ENCODE peak calls at places on chromosomes 3 and 15, in seven cellular contexts. V, X, Y, J, Z, F and B are unnamed samples.

GRCh38 chr3:45497963-45498362 is 96.6 kb upstream of the LIMD1 start:
- DNase-seq in V (no peak), X (no peak), Y (no peak), J (peak; percentile 62), Z (no peak), F (no peak), B (no peak)

GRCh38 chr15:52082197-52083036 is 30.2 kb downstream of the BCL2L10 start:
- DNase-seq in V (no peak), X (no peak), Y (no peak), J (no peak), Z (peak; percentile 68), F (no peak), B (no peak)

GRCh38 chr15:47384316-47384715 is 333.0 kb upstream of the SEMA6D start:
- DNase-seq in V (no peak), X (no peak), Y (no peak), J (no peak), Z (peak; percentile 95), F (no peak), B (peak; percentile 78)

GRCh38 chr3:179066058-179066457 is 5.6 kb downstream of the ZMAT3 start:
- DNase-seq in V (no peak), X (no peak), Y (no peak), J (no peak), Z (no peak), F (no peak), B (no peak)

GRCh38 chr3:138227650-138228049 is 40.5 kb downstream of the ARMC8 start:
- DNase-seq in V (no peak), X (no peak), Y (no peak), J (no peak), Z (peak; percentile 88), F (no peak), B (no peak)

GRCh38 chr3:25064681-25065080 is 363.4 kb upstream of the RARB start:
- DNase-seq in V (no peak), X (no peak), Y (no peak), J (no peak), Z (no peak), F (no peak), B (no peak)

GRCh38 chr3:190229632-190230424 is 92.4 kb downstream of the CLDN1 start:
- DNase-seq in V (no peak), X (no peak), Y (no peak), J (no peak), Z (peak; percentile 78), F (no peak), B (peak; percentile 61)

GRCh38 chr15:36133686-36134085 is 445.7 kb upstream of the CDIN1 start:
- DNase-seq in V (no peak), X (no peak), Y (no peak), J (no peak), Z (no peak), F (no peak), B (no peak)

GRCh38 chr3:158471639-158472294 is 99.2 kb upstream of the MLF1 start:
- DNase-seq in V (no peak), X (no peak), Y (no peak), J (no peak), Z (peak; percentile 73), F (no peak), B (peak; percentile 68)

GRCh38 chr3:126926684-126927404 is 56.1 kb upstream of the PLXNA1 start:
- DNase-seq in V (no peak), X (no peak), Y (peak; percentile 79), J (no peak), Z (peak; percentile 86), F (no peak), B (peak; percentile 93)
- TF ChIP-seq CTCF in V (no peak), X (peak; percentile 8), Y (no peak), J (no peak), Z (peak; percentile 59), F (no peak), B (peak; percentile 18)

GRCh38 chr15:75042730-75043508 is 19.5 kb downstream of the PPCDC start:
- DNase-seq in V (peak; percentile 25), X (peak; percentile 80), Y (peak; percentile 84), J (peak; percentile 89), Z (peak; percentile 24), F (peak; percentile 96), B (peak; percentile 39)
- TF ChIP-seq CTCF in V (peak; percentile 51), X (peak; percentile 39), Y (peak; percentile 7), J (peak; percentile 57), Z (peak; percentile 45), F (peak; percentile 72), B (peak; percentile 29)

GRCh38 chr3:197378987-197379718 is 80.7 kb upstream of the DLG1 start:
- DNase-seq in V (no peak), X (no peak), Y (no peak), J (no peak), Z (no peak), F (no peak), B (no peak)
- TF ChIP-seq CTCF in V (no peak), X (no peak), Y (no peak), J (no peak), Z (no peak), F (no peak), B (no peak)

DNA sequence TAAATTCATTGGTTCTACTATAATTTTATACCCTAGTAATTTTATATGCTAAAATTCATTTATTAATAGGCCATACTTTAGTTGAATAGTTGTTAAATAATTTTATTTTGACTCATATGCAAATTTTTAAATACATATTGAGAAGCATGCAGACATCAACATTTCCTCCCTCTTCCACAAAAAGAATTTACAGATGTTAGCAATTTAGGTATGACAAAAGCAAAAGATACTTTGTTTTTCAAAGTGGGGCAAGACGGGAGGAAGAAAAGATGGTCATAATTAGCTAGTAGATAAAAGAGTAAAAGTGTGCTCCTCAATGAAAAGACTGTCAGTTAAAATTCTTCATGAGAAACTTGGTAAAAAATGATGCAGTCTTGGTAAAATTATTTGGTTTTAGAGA is 148.9 kb upstream of the TSPAN3 start:
- DNase-seq in V (no peak), X (no peak), Y (no peak), J (no peak), Z (no peak), F (no peak), B (no peak)
- TF ChIP-seq CTCF in V (no peak), X (no peak), Y (no peak), J (no peak), Z (no peak), F (no peak), B (no peak)

DNA sequence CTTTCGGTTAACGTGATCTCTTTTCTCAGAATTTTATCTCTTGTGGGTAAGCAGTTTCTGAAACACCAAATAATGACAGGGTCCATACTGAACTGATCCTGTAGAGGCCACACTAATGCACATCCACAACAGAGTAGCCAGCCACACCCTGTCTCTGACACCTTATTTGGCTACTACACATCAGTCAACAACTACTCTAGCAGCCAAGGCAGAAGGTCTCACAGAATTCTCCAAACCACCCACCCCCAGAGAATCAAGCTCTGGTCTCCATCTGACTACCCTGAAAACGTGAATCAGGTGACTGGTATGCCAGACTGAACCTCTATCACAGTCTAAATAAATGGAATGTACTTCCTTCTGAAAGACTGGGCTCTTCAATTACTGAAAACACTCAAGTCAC is 38.0 kb downstream of the EDC3 start:
- DNase-seq in V (no peak), X (no peak), Y (no peak), J (no peak), Z (peak; percentile 33), F (peak; percentile 36), B (no peak)
- TF ChIP-seq CTCF in V (no peak), X (no peak), Y (no peak), J (no peak), Z (no peak), F (no peak), B (no peak)

GRCh38 chr3:9416139-9416780 is 18.8 kb downstream of the SETD5 start:
- DNase-seq in V (no peak), X (no peak), Y (no peak), J (no peak), Z (peak; percentile 38), F (no peak), B (no peak)

GRCh38 chr3:9412293-9412692 is 14.9 kb downstream of the SETD5 start:
- DNase-seq in V (no peak), X (no peak), Y (no peak), J (no peak), Z (no peak), F (no peak), B (no peak)

GRCh38 chr3:9411302-9411701 is 13.9 kb downstream of the SETD5 start:
- DNase-seq in V (no peak), X (no peak), Y (no peak), J (no peak), Z (no peak), F (no peak), B (no peak)

GRCh38 chr3:9414822-9415221 is 17.4 kb downstream of the SETD5 start:
- DNase-seq in V (no peak), X (no peak), Y (no peak), J (no peak), Z (no peak), F (no peak), B (no peak)

GRCh38 chr3:9415485-9416138 is 18.2 kb downstream of the SETD5 start:
- DNase-seq in V (no peak), X (no peak), Y (no peak), J (no peak), Z (no peak), F (no peak), B (no peak)
- TF ChIP-seq CTCF in V (no peak), X (no peak), Y (no peak), J (no peak), Z (no peak), F (no peak), B (no peak)

GRCh38 chr3:135965506-135966348 is at the start of gene PPP2R3A:
- DNase-seq in V (peak; percentile 84), X (peak; percentile 90), Y (peak; percentile 94), J (peak; percentile 73), Z (peak; percentile 88), F (peak; percentile 96), B (peak; percentile 87)
- TF ChIP-seq CTCF in V (no peak), X (no peak), Y (no peak), J (no peak), Z (no peak), F (no peak), B (no peak)

GRCh38 chr3:197682713-197683112 is 54.0 kb downstream of the RUBCN start:
- DNase-seq in V (no peak), X (no peak), Y (no peak), J (no peak), Z (peak; percentile 12), F (no peak), B (peak; percentile 9)
- TF ChIP-seq CTCF in V (no peak), X (no peak), Y (no peak), J (no peak), Z (peak; percentile 18), F (no peak), B (no peak)

GRCh38 chr3:47243748-47244147 is 38.9 kb downstream of the KIF9 start:
- DNase-seq in V (no peak), X (no peak), Y (no peak), J (no peak), Z (no peak), F (no peak), B (no peak)
- TF ChIP-seq CTCF in V (no peak), X (no peak), Y (no peak), J (no peak), Z (no peak), F (no peak), B (no peak)

DNA sequence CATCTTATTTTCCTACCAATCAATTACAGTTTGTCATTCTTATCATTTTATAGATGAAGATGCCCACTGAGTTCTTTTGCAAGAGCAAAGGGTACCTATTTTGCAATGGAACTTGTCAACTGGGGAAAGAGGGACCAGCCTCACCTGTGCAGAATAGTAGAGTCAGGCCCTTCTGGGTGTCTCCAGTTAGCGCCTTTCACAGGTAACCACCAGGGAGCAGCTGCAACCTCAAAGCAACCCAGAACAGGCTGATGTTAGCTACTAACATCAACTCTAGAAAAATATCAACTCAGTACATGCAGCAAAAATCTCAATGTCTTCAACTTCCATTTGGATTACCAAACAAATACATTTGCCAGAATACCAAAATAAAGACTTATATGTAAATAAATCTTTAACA is 47.1 kb downstream of the SUMF1 start:
- DNase-seq in V (no peak), X (no peak), Y (no peak), J (no peak), Z (no peak), F (no peak), B (no peak)
- TF ChIP-seq CTCF in V (no peak), X (no peak), Y (no peak), J (no peak), Z (no peak), F (no peak), B (no peak)